ENCODE peak calls at places on chromosomes 4 and X, in ten cellular contexts. R is ovary, U is uterus, D is sigmoid colon, A is K562, B is prostate gland, M is HCT116, Z is upper lobe of left lung, K is suprapubic skin, I is tibial nerve. X is an unnamed sample.

GRCh38 chr4:168773388-168774195 is 236.5 kb downstream of the CBR4 start:
- DNase-seq in R (no peak), U (no peak), D (no peak), A (no peak), B (no peak), M (no peak), Z (no peak), K (no peak), I (no peak), X (no peak)

GRCh38 chr4:19547463-19547862 is 704.2 kb upstream of the SLIT2 start:
- DNase-seq in R (no peak), U (no peak), D (no peak), A (no peak), B (no peak), M (no peak), Z (no peak), K (no peak), I (no peak), X (no peak)

GRCh38 chr4:825969-826330 is at the start of gene CPLX1:
- DNase-seq in R (no peak), U (no peak), D (no peak), A (peak), B (no peak), M (no peak), Z (no peak), K (no peak), I (no peak), X (no peak)

GRCh38 chr4:19983072-19983471 is 268.6 kb upstream of the SLIT2 start:
- DNase-seq in R (no peak), U (no peak), D (no peak), A (no peak), B (no peak), M (no peak), Z (no peak), K (no peak), I (no peak), X (no peak)

GRCh38 chr4:97530676-97531075 is 612.6 kb downstream of the STPG2 start:
- DNase-seq in R (no peak), U (no peak), D (no peak), A (no peak), B (no peak), M (no peak), Z (no peak), K (no peak), I (no peak), X (no peak)

GRCh38 chrX:45862801-45863200 is 662.1 kb upstream of the DIPK2B start:
- DNase-seq in R (no peak), U (no peak), D (no peak), A (no peak), B (no peak), M (no peak), Z (no peak), K (no peak), I (no peak), X (no peak)

GRCh38 chr4:1061372-1061700 is 49.9 kb downstream of the FGFRL1 start:
- DNase-seq in R (peak), U (no peak), D (peak), A (no peak), B (no peak), M (no peak), Z (no peak), K (peak), I (no peak), X (no peak)

GRCh38 chr4:185779520-185779919 is 32.5 kb downstream of the SORBS2 start:
- DNase-seq in R (no peak), U (no peak), D (no peak), A (no peak), B (no peak), M (no peak), Z (no peak), K (no peak), I (no peak), X (no peak)

GRCh38 chr4:133968174-133968573 is 233.4 kb downstream of the PABPC4L start:
- DNase-seq in R (no peak), U (no peak), D (no peak), A (no peak), B (no peak), M (no peak), Z (no peak), K (no peak), I (no peak), X (no peak)

GRCh38 chr4:183996868-183997267 is 91.8 kb downstream of the STOX2 start:
- DNase-seq in R (no peak), U (no peak), D (no peak), A (no peak), B (no peak), M (no peak), Z (no peak), K (no peak), I (no peak), X (no peak)

GRCh38 chr4:86653237-86653865 is 59.2 kb downstream of the PTPN13 start:
- DNase-seq in R (no peak), U (no peak), D (no peak), A (peak), B (no peak), M (peak), Z (no peak), K (no peak), I (no peak), X (no peak)

GRCh38 chrX:139200793-139201192 is 329.7 kb upstream of the F9 start:
- DNase-seq in R (no peak), U (no peak), D (no peak), A (no peak), B (peak), M (no peak), Z (no peak), K (no peak), I (no peak), X (no peak)

GRCh38 chr4:108931926-108932325 is 169.1 kb upstream of the ETNPPL start:
- DNase-seq in R (no peak), U (no peak), D (no peak), A (no peak), B (no peak), M (no peak), Z (no peak), K (no peak), I (no peak), X (no peak)

GRCh38 chr4:13396161-13396560 is 88.0 kb downstream of the RAB28 start:
- DNase-seq in R (no peak), U (no peak), D (no peak), A (no peak), B (no peak), M (no peak), Z (no peak), K (no peak), I (no peak), X (no peak)

GRCh38 chr4:154551872-154552686 is 1.9 kb upstream of the PLRG1 start:
- DNase-seq in R (peak), U (peak), D (peak), A (peak), B (peak), M (peak), Z (peak), K (peak), I (peak), X (peak)

GRCh38 chr4:6470502-6471302 is 1.7 kb downstream of the PPP2R2C start:
- DNase-seq in R (peak), U (peak), D (peak), A (peak), B (peak), M (no peak), Z (no peak), K (peak), I (peak), X (peak)

GRCh38 chr4:174274436-174274835 is 9.0 kb downstream of the FBXO8 start:
- DNase-seq in R (no peak), U (no peak), D (no peak), A (no peak), B (no peak), M (no peak), Z (no peak), K (no peak), I (no peak), X (no peak)

GRCh38 chrX:65668362-65669310 is 1.2 kb downstream of the MSN start:
- DNase-seq in R (peak), U (peak), D (peak), A (peak), B (peak), M (peak), Z (peak), K (peak), I (peak), X (peak)

GRCh38 chr4:81198151-81198550 is 16.9 kb downstream of the PRKG2 start:
- DNase-seq in R (no peak), U (no peak), D (no peak), A (no peak), B (no peak), M (no peak), Z (peak), K (no peak), I (no peak), X (no peak)

GRCh38 chrX:9122504-9123245 is 88.7 kb upstream of the FAM9B start:
- DNase-seq in R (no peak), U (no peak), D (no peak), A (no peak), B (no peak), M (no peak), Z (no peak), K (no peak), I (peak), X (no peak)

GRCh38 chr4:151015458-151016344 is 617 bp upstream of the LRBA start:
- DNase-seq in R (peak), U (peak), D (peak), A (peak), B (peak), M (peak), Z (peak), K (peak), I (peak), X (peak)

GRCh38 chrX:105870465-105870864 is 48.1 kb downstream of the NRK start:
- DNase-seq in R (no peak), U (no peak), D (no peak), A (no peak), B (no peak), M (no peak), Z (no peak), K (no peak), I (no peak), X (no peak)

GRCh38 chr4:53889335-53890084 is 174.9 kb downstream of the CHIC2 start:
- DNase-seq in R (no peak), U (no peak), D (no peak), A (no peak), B (no peak), M (no peak), Z (no peak), K (no peak), I (no peak), X (no peak)

GRCh38 chrX:47751670-47752069 is 85.0 kb upstream of the ZNF81 start:
- DNase-seq in R (no peak), U (no peak), D (no peak), A (peak), B (no peak), M (peak), Z (peak), K (no peak), I (no peak), X (no peak)

GRCh38 chr4:54082168-54082567 is 17.8 kb upstream of the CHIC2 start:
- DNase-seq in R (no peak), U (no peak), D (no peak), A (no peak), B (no peak), M (peak), Z (no peak), K (no peak), I (no peak), X (no peak)

GRCh38 chr4:181007751-181008150 is 1235.5 kb upstream of the TENM3 start:
- DNase-seq in R (no peak), U (no peak), D (no peak), A (no peak), B (no peak), M (no peak), Z (no peak), K (no peak), I (no peak), X (no peak)

GRCh38 chr4:33107813-33108212 is 2387.6 kb downstream of the PCDH7 start:
- DNase-seq in R (no peak), U (no peak), D (no peak), A (no peak), B (no peak), M (no peak), Z (no peak), K (no peak), I (no peak), X (no peak)

GRCh38 chr4:54230479-54231418 is 1.7 kb downstream of the PDGFRA start:
- DNase-seq in R (peak), U (peak), D (peak), A (no peak), B (no peak), M (no peak), Z (no peak), K (peak), I (peak), X (peak)

GRCh38 chr4:7939377-7940108 is at the start of gene AFAP1:
- DNase-seq in R (peak), U (peak), D (peak), A (peak), B (peak), M (peak), Z (peak), K (peak), I (peak), X (peak)

GRCh38 chr4:84995386-84995785 is 28.9 kb upstream of the WDFY3 start:
- DNase-seq in R (no peak), U (no peak), D (no peak), A (no peak), B (no peak), M (no peak), Z (no peak), K (no peak), I (no peak), X (no peak)

GRCh38 chr4:54661686-54662085 is 3.9 kb downstream of the KIT start:
- DNase-seq in R (no peak), U (no peak), D (no peak), A (no peak), B (no peak), M (no peak), Z (no peak), K (no peak), I (no peak), X (no peak)

GRCh38 chr4:67198757-67199156 is 346.5 kb downstream of the CENPC start:
- DNase-seq in R (no peak), U (no peak), D (no peak), A (peak), B (no peak), M (no peak), Z (no peak), K (no peak), I (peak), X (no peak)

GRCh38 chr4:30821891-30822612 is 101.9 kb downstream of the PCDH7 start:
- DNase-seq in R (no peak), U (no peak), D (no peak), A (no peak), B (no peak), M (peak), Z (no peak), K (no peak), I (no peak), X (no peak)

GRCh38 chr4:76753814-76754213 is 144.1 kb downstream of the SOWAHB start:
- DNase-seq in R (no peak), U (no peak), D (no peak), A (no peak), B (no peak), M (no peak), Z (no peak), K (no peak), I (no peak), X (no peak)

GRCh38 chr4:56183344-56183959 is 203.8 kb downstream of the AASDH start:
- DNase-seq in R (no peak), U (no peak), D (no peak), A (peak), B (no peak), M (no peak), Z (no peak), K (no peak), I (no peak), X (no peak)

GRCh38 chrX:101229155-101229554 is 9.6 kb downstream of the DRP2 start:
- DNase-seq in R (no peak), U (no peak), D (no peak), A (no peak), B (no peak), M (no peak), Z (no peak), K (no peak), I (no peak), X (no peak)

GRCh38 chr4:139530833-139531427 is 25.1 kb downstream of the SETD7 start:
- DNase-seq in R (peak), U (peak), D (no peak), A (peak), B (no peak), M (peak), Z (peak), K (no peak), I (peak), X (no peak)

GRCh38 chr4:139526928-139527327 is 29.1 kb downstream of the SETD7 start:
- DNase-seq in R (no peak), U (no peak), D (no peak), A (no peak), B (no peak), M (no peak), Z (no peak), K (no peak), I (no peak), X (no peak)

GRCh38 chr4:139524062-139524631 is 31.9 kb downstream of the SETD7 start:
- DNase-seq in R (no peak), U (no peak), D (no peak), A (no peak), B (no peak), M (no peak), Z (no peak), K (no peak), I (no peak), X (no peak)

GRCh38 chr4:139525414-139525813 is 30.6 kb downstream of the SETD7 start:
- DNase-seq in R (no peak), U (no peak), D (no peak), A (no peak), B (no peak), M (no peak), Z (no peak), K (no peak), I (no peak), X (no peak)

GRCh38 chr4:139528377-139529005 is 27.5 kb downstream of the SETD7 start:
- DNase-seq in R (peak), U (peak), D (peak), A (no peak), B (no peak), M (no peak), Z (peak), K (no peak), I (peak), X (peak)
- H3K4me3 ChIP-seq in R (no peak), U (no peak), D (no peak), A (no peak), B (no peak), M (no peak), Z (no peak), K (no peak), I (no peak), X (no peak)

GRCh38 chrX:118975831-118976598 is 1.6 kb downstream of the LONRF3 start:
- DNase-seq in R (peak), U (peak), D (peak), A (peak), B (peak), M (no peak), Z (peak), K (peak), I (peak), X (peak)
- TF ChIP-seq POLR2A in R (peak), U (no peak), D (no peak), A (peak), B (peak), M (no peak), Z (peak), K (no peak), I (peak), X (peak)

DNA sequence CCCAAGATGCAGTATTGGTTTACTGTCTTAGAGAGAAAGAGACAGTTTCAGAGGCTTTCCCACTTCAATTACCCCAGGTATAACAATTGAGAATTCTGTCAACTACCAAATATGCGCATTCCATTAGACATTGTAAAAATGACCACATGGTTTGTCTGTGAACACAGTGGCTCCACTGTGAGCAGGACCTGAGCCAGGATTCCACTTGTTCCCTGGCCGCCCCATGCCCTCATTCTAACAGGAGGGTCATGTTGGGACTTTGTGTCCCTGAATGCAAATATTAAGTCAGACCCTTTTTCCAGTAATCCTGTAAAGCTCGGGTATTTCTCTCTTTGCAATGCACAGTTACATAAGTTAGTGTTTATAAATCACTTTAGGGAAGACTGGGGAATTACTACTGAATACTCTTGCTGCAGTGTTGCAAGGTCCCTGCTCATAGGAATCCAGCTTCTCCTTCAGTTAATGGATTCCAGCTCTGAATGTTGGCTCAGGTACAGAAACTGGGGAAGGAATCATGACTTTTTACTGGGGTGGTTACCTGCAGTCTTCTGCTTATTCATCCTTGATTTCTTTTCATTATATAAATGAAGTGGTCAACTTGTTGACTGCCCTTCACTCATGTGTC is 260.9 kb downstream of the PDGFC start:
- DNase-seq in R (no peak), U (no peak), D (no peak), A (no peak), B (no peak), M (no peak), Z (no peak), K (no peak), I (no peak), X (no peak)
- H3K4me3 ChIP-seq in R (no peak), U (no peak), D (no peak), A (no peak), B (no peak), M (no peak), Z (no peak), K (no peak), I (no peak), X (no peak)

GRCh38 chr4:40193578-40193977 is 3.3 kb upstream of the RHOH start:
- DNase-seq in R (no peak), U (no peak), D (no peak), A (no peak), B (no peak), M (no peak), Z (no peak), K (no peak), I (no peak), X (no peak)

GRCh38 chr4:40194602-40195161 is 2.1 kb upstream of the RHOH start:
- DNase-seq in R (no peak), U (no peak), D (no peak), A (peak), B (no peak), M (no peak), Z (no peak), K (no peak), I (no peak), X (no peak)

GRCh38 chr4:40192286-40193017 is 4.4 kb upstream of the RHOH start:
- DNase-seq in R (no peak), U (no peak), D (no peak), A (no peak), B (no peak), M (no peak), Z (no peak), K (no peak), I (no peak), X (no peak)

GRCh38 chr4:40190880-40191815 is 5.7 kb upstream of the RHOH start:
- DNase-seq in R (no peak), U (no peak), D (no peak), A (no peak), B (peak), M (no peak), Z (no peak), K (no peak), I (no peak), X (no peak)

DNA sequence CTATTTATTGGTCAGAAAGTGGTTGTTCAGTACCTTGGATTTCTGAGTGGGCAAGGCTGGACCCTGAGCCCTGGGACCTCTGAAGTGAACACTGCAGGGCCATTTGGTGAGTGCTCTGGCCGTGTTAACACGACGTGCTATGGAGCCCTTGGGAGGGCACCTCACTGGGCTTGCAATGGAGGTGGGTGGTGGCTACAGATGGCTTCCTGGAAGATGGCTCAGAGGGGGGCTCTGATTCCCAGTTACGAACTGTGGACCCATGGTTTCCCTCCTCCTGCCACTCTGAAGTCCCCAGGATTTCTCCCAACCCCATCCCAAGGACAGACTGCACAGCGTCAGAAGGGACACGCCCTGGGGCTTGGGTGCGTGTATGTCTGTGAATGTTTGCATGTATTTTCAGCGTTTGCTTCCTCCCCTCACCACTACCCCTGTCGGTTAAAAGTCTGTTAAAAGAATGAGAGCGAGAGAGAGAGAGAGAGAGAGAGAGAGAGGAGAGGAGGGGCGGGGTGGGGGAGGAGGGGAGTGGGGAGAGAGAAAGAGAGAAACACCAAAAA is 3.7 kb upstream of the RHOH start:
- DNase-seq in R (no peak), U (no peak), D (no peak), A (peak), B (no peak), M (no peak), Z (no peak), K (no peak), I (no peak), X (no peak)
- TF ChIP-seq POLR2A in R (no peak), U (no peak), D (no peak), A (no peak), B (no peak), M (no peak), Z (no peak), K (no peak), I (no peak), X (no peak)

X was measured in lower leg skin.